ENCODE peak calls at places on chromosome 7, in eight cellular contexts. P is HepG2; V is trophoblast cell; T is ovary; M is spleen; Q is mesendoderm; G is CD8-positive, alpha-beta memory T cell; U is left ventricle myocardium inferior. R is an unnamed sample.

GRCh38 chr7:123115331-123115730 is 84.4 kb downstream of the SLC13A1 start:
- DNase-seq in P (no peak), V (no peak), T (no peak), M (no peak), Q (no peak), G (no peak), U (no peak), R (no peak)

GRCh38 chr7:112228632-112229031 is 22.1 kb downstream of the ZNF277 start:
- DNase-seq in P (no peak), V (no peak), T (no peak), M (no peak), Q (no peak), G (no peak), U (no peak), R (no peak)

GRCh38 chr7:1981201-1981877 is 251.4 kb downstream of the MAD1L1 start:
- DNase-seq in P (no peak), V (no peak), T (no peak), M (peak; percentile 65), Q (no peak), G (no peak), U (no peak), R (no peak)

GRCh38 chr7:41134242-41134872 is 568.5 kb downstream of the INHBA start:
- DNase-seq in P (no peak), V (peak; percentile 5), T (no peak), M (no peak), Q (peak; percentile 16), G (no peak), U (no peak), R (peak; percentile 44)

GRCh38 chr7:115630049-115630448 is 400.5 kb downstream of the TFEC start:
- DNase-seq in P (no peak), V (no peak), T (no peak), M (no peak), Q (no peak), G (no peak), U (no peak), R (no peak)

GRCh38 chr7:98284335-98285036 is 3.0 kb downstream of the BRI3 start:
- DNase-seq in P (peak; percentile 51), V (peak; percentile 92), T (peak; percentile 42), M (peak; percentile 92), Q (peak; percentile 73), G (no peak), U (peak; percentile 82), R (peak; percentile 92)

GRCh38 chr7:14233026-14233897 is 243.8 kb upstream of the ETV1 start:
- DNase-seq in P (no peak), V (no peak), T (no peak), M (no peak), Q (peak; percentile 47), G (no peak), U (no peak), R (peak; percentile 58)

GRCh38 chr7:1302936-1303335 is 70.3 kb downstream of the UNCX start:
- DNase-seq in P (no peak), V (no peak), T (no peak), M (no peak), Q (no peak), G (no peak), U (no peak), R (no peak)

GRCh38 chr7:264541-265191 is 25.3 kb upstream of the FOXL3 start:
- DNase-seq in P (no peak), V (no peak), T (no peak), M (peak; percentile 47), Q (no peak), G (peak; percentile 43), U (no peak), R (peak; percentile 67)

GRCh38 chr7:90621130-90621891 is 25.2 kb downstream of the CDK14 start:
- DNase-seq in P (no peak), V (peak; percentile 25), T (no peak), M (no peak), Q (no peak), G (no peak), U (no peak), R (no peak)

GRCh38 chr7:106914018-106914607 is 49.0 kb downstream of the PIK3CG start:
- DNase-seq in P (no peak), V (no peak), T (no peak), M (no peak), Q (no peak), G (no peak), U (no peak), R (no peak)

GRCh38 chr7:129845972-129846327 is 106.8 kb downstream of the UBE2H start:
- DNase-seq in P (no peak), V (no peak), T (no peak), M (no peak), Q (no peak), G (no peak), U (no peak), R (no peak)

GRCh38 chr7:151699147-151699546 is 177.8 kb downstream of the PRKAG2 start:
- DNase-seq in P (no peak), V (peak; percentile 97), T (no peak), M (no peak), Q (peak; percentile 89), G (no peak), U (peak; percentile 8), R (peak; percentile 98)

GRCh38 chr7:113698556-113699220 is 220.1 kb downstream of the PPP1R3A start:
- DNase-seq in P (peak; percentile 15), V (no peak), T (no peak), M (no peak), Q (peak; percentile 26), G (no peak), U (no peak), R (no peak)

GRCh38 chr7:95700917-95701316 is 71.4 kb upstream of the DYNC1I1 start:
- DNase-seq in P (no peak), V (no peak), T (no peak), M (no peak), Q (no peak), G (no peak), U (no peak), R (no peak)

GRCh38 chr7:1368682-1369571 is 90.3 kb downstream of the MICALL2 start:
- DNase-seq in P (peak; percentile 10), V (no peak), T (no peak), M (no peak), Q (peak; percentile 91), G (no peak), U (no peak), R (no peak)

GRCh38 chr7:37097983-37098382 is 350.7 kb downstream of the ELMO1 start:
- DNase-seq in P (no peak), V (no peak), T (no peak), M (no peak), Q (no peak), G (no peak), U (no peak), R (no peak)

GRCh38 chr7:106775552-106775936 is 89.5 kb upstream of the PIK3CG start:
- DNase-seq in P (no peak), V (peak; percentile 60), T (no peak), M (no peak), Q (peak; percentile 7), G (no peak), U (no peak), R (peak; percentile 75)

GRCh38 chr7:152025077-152025936 is at the start of gene GALNT11:
- DNase-seq in P (peak; percentile 44), V (peak; percentile 97), T (peak; percentile 87), M (peak; percentile 96), Q (peak; percentile 90), G (peak; percentile 91), U (peak; percentile 87), R (peak; percentile 89)

GRCh38 chr7:139776486-139777303 is 1.1 kb downstream of the HIPK2 start:
- DNase-seq in P (peak; percentile 39), V (peak; percentile 39), T (peak; percentile 28), M (peak; percentile 83), Q (peak; percentile 47), G (peak; percentile 49), U (no peak), R (peak; percentile 37)

GRCh38 chr7:148623586-148624282 is 33.2 kb downstream of the C7orf33 start:
- DNase-seq in P (no peak), V (peak; percentile 19), T (no peak), M (no peak), Q (no peak), G (no peak), U (no peak), R (no peak)

GRCh38 chr7:7384228-7384627 is 151.4 kb downstream of the COL28A1 start:
- DNase-seq in P (no peak), V (no peak), T (no peak), M (no peak), Q (no peak), G (no peak), U (no peak), R (no peak)
- H3K27ac ChIP-seq in P (no peak overlapping the region), V (no peak overlapping the region), T (no peak overlapping the region), M (no peak overlapping the region), Q (no peak overlapping the region), G (no peak overlapping the region), U (no peak overlapping the region), R (no peak overlapping the region)

DNA sequence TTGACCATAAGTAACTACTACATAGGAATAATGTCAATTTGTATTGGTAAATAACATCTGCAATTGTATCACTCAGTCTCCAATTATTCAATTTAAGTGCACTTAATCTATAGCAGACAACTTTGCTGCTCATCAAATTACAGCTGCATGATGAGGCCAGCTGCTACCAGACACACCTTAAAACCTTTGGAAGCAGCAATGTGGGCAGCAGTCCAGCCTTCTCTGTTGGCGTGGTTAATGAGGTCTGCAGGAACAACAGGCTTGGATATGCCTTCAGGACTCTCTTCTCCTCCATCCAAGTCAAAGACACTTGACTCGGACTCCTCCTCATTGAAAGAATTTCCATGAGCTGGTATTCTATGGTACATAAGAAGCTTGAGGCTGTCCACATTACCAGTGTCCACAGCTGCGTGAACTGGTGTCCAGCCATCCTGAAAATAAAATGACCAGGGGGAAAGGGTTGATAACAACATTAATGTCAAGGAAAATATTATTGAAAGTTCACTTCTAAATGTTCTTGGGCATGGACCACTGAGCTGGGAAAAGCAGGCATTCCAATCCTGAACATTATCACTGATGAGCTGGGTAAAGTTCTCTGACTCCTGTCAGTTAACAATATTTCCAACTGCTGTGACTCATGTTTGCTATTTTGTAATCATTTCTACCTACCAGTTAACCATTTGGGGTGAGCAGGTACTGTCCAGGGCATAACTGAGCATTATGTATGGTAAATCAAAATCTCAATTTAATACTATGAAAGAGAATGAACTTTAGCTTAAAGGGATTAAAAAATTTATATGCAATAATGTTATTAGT is 95.7 kb downstream of the CTTNBP2 start:
- DNase-seq in P (no peak), V (no peak), T (no peak), M (no peak), Q (no peak), G (no peak), U (no peak), R (no peak)
- H3K4me1 ChIP-seq in P (no peaks in the 10 kb centered on the region), V (no peaks in the 10 kb centered on the region), T (no peaks in the 10 kb centered on the region), M (no peaks in the 10 kb centered on the region), Q (no peaks in the 10 kb centered on the region), G (no peaks in the 10 kb centered on the region), U (peaks cover 10% of the 10 kb centered on the region), R (no peaks in the 10 kb centered on the region)

GRCh38 chr7:142856565-142857245 is 1.8 kb downstream of the EPHB6 start:
- DNase-seq in P (no peak), V (no peak), T (no peak), M (no peak), Q (no peak), G (no peak), U (no peak), R (no peak)
- H3K4me3 ChIP-seq in P (no peak overlapping the region), V (no peak overlapping the region), T (no peak overlapping the region), M (no peak overlapping the region), Q (no peak overlapping the region), G (no peak overlapping the region), U (no peak overlapping the region), R (peak overlapping the region; percentile 95)

DNA sequence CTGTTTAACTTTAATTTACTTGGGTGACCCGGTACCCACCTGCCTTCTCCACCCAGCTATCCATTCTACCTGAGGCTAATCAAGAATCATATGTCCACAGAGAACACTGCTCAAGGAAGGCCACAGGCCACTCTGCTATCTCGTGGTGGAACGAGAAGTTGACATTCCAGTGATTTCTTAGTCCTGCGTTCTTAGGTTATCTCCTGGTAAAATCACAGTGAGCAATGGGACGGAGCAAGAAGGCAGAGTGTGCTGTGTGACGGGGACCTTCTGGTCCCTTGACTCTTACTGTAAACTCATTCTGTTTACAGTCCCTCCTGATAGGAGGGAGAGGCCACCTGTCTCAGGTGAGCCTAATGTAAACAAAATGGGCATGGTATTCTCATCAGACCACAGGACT is 256.6 kb downstream of the TNS3 start:
- DNase-seq in P (no peak), V (peak; percentile 84), T (no peak), M (no peak), Q (no peak), G (no peak), U (no peak), R (no peak)
- H3K27ac ChIP-seq in P (no peak overlapping the region), V (no peak overlapping the region), T (no peak overlapping the region), M (no peak overlapping the region), Q (no peak overlapping the region), G (no peak overlapping the region), U (peak overlapping the region; percentile 98), R (no peak overlapping the region)

R was measured in PC-9.